ENCODE peak calls at places on chromosomes 7 and 10, in five cellular contexts. One of them, this sample, is unnamed.

GRCh38 chr7:94335586-94335985 is 59.1 kb upstream of the COL1A2 start:
- DNase-seq in adrenal gland: no peak
- DNase-seq in A549: no peak
- DNase-seq in transverse colon: no peak
- DNase-seq in stomach: no peak
- DNase-seq in this sample: no peak

GRCh38 chr10:102121739-102122372 is 1.7 kb upstream of the LDB1 start:
- DNase-seq in stomach: no peak
- DNase-seq in adrenal gland: no peak
- DNase-seq in transverse colon: peak; percentile 45
- DNase-seq in A549: no peak
- DNase-seq in this sample: peak; percentile 76

GRCh38 chr10:123970207-123970926 is 78.8 kb upstream of the CPXM2 start:
- DNase-seq in adrenal gland: no peak
- DNase-seq in transverse colon: no peak
- DNase-seq in stomach: no peak
- DNase-seq in A549: no peak
- DNase-seq in this sample: no peak

GRCh38 chr10:72285972-72286521 is 12.3 kb downstream of the DDIT4 start:
- DNase-seq in stomach: no peak
- DNase-seq in adrenal gland: no peak
- DNase-seq in transverse colon: no peak
- DNase-seq in A549: no peak
- DNase-seq in this sample: no peak

GRCh38 chr10:6400331-6400730 is 179.7 kb downstream of the PRKCQ start:
- DNase-seq in adrenal gland: no peak
- DNase-seq in transverse colon: no peak
- DNase-seq in stomach: no peak
- DNase-seq in A549: no peak
- DNase-seq in this sample: no peak

GRCh38 chr10:110137142-110137545 is 70.3 kb upstream of the MXI1 start:
- DNase-seq in adrenal gland: no peak
- DNase-seq in transverse colon: no peak
- DNase-seq in stomach: no peak
- DNase-seq in A549: peak; percentile 50
- DNase-seq in this sample: no peak

GRCh38 chr10:72254891-72255568 is 18.7 kb upstream of the DDIT4 start:
- DNase-seq in A549: peak; percentile 94
- DNase-seq in transverse colon: peak; percentile 89
- DNase-seq in adrenal gland: peak; percentile 93
- DNase-seq in stomach: peak; percentile 93
- DNase-seq in this sample: peak; percentile 94

GRCh38 chr10:132148261-132149251 is 38.2 kb upstream of the DPYSL4 start:
- DNase-seq in A549: no peak
- DNase-seq in transverse colon: no peak
- DNase-seq in stomach: no peak
- DNase-seq in adrenal gland: no peak
- DNase-seq in this sample: no peak

GRCh38 chr10:120262857-120263547 is 194.0 kb upstream of the PLPP4 start:
- DNase-seq in adrenal gland: no peak
- DNase-seq in stomach: no peak
- DNase-seq in transverse colon: no peak
- DNase-seq in A549: no peak
- DNase-seq in this sample: no peak

GRCh38 chr10:23359692-23360380 is 15.2 kb upstream of the C10orf67 start:
- DNase-seq in stomach: no peak
- DNase-seq in transverse colon: no peak
- DNase-seq in A549: no peak
- DNase-seq in adrenal gland: no peak
- DNase-seq in this sample: no peak

GRCh38 chr7:107711301-107711700 is 32.6 kb upstream of the CBLL1 start:
- DNase-seq in transverse colon: no peak
- DNase-seq in stomach: no peak
- DNase-seq in A549: no peak
- DNase-seq in adrenal gland: no peak
- DNase-seq in this sample: no peak

GRCh38 chr10:4074559-4075407 is 289.8 kb upstream of the KLF6 start:
- DNase-seq in A549: no peak
- DNase-seq in stomach: no peak
- DNase-seq in transverse colon: no peak
- DNase-seq in adrenal gland: no peak
- DNase-seq in this sample: no peak

GRCh38 chr10:4070171-4070570 is 285.2 kb upstream of the KLF6 start:
- DNase-seq in transverse colon: no peak
- DNase-seq in adrenal gland: no peak
- DNase-seq in stomach: no peak
- DNase-seq in A549: no peak
- DNase-seq in this sample: no peak

GRCh38 chr10:4075443-4075842 is 290.4 kb upstream of the KLF6 start:
- DNase-seq in stomach: no peak
- DNase-seq in transverse colon: no peak
- DNase-seq in A549: no peak
- DNase-seq in adrenal gland: no peak
- DNase-seq in this sample: no peak

GRCh38 chr10:4070921-4071320 is 285.9 kb upstream of the KLF6 start:
- DNase-seq in stomach: no peak
- DNase-seq in transverse colon: no peak
- DNase-seq in adrenal gland: no peak
- DNase-seq in A549: no peak
- DNase-seq in this sample: no peak

GRCh38 chr10:4073912-4074311 is 288.9 kb upstream of the KLF6 start:
- DNase-seq in transverse colon: no peak
- DNase-seq in A549: no peak
- DNase-seq in adrenal gland: no peak
- DNase-seq in stomach: no peak
- DNase-seq in this sample: no peak
- TF ChIP-seq POLR2A in transverse colon: no peak
- TF ChIP-seq POLR2A in A549: no peak
- TF ChIP-seq POLR2A in adrenal gland: no peak
- TF ChIP-seq POLR2A in stomach: no peak
- TF ChIP-seq POLR2A in this sample: no peak

GRCh38 chr7:28225581-28225980 is 45.0 kb upstream of the JAZF1 start:
- DNase-seq in adrenal gland: no peak
- DNase-seq in stomach: no peak
- DNase-seq in A549: no peak
- DNase-seq in transverse colon: no peak
- DNase-seq in this sample: no peak
- H3K27ac ChIP-seq in adrenal gland: no peak overlapping the region
- H3K27ac ChIP-seq in stomach: no peak overlapping the region
- H3K27ac ChIP-seq in A549: no peak overlapping the region
- H3K27ac ChIP-seq in transverse colon: no peak overlapping the region
- H3K27ac ChIP-seq in this sample: no peak overlapping the region

GRCh38 chr7:110541962-110542361 is 549.0 kb upstream of the LRRN3 start:
- DNase-seq in stomach: no peak
- DNase-seq in transverse colon: no peak
- DNase-seq in A549: no peak
- DNase-seq in adrenal gland: no peak
- DNase-seq in this sample: no peak
- TF ChIP-seq POLR2A in stomach: no peak
- TF ChIP-seq POLR2A in transverse colon: no peak
- TF ChIP-seq POLR2A in A549: no peak
- TF ChIP-seq POLR2A in adrenal gland: no peak
- TF ChIP-seq POLR2A in this sample: no peak

GRCh38 chr7:142711722-142712616 is 37.3 kb upstream of the PRSS1 start:
- DNase-seq in stomach: no peak
- DNase-seq in adrenal gland: peak; percentile 26
- DNase-seq in A549: peak; percentile 15
- DNase-seq in transverse colon: no peak
- DNase-seq in this sample: no peak
- H3K27ac ChIP-seq in stomach: no peak overlapping the region
- H3K27ac ChIP-seq in adrenal gland: no peak overlapping the region
- H3K27ac ChIP-seq in A549: no peak overlapping the region
- H3K27ac ChIP-seq in transverse colon: no peak overlapping the region
- H3K27ac ChIP-seq in this sample: no peak overlapping the region

DNA sequence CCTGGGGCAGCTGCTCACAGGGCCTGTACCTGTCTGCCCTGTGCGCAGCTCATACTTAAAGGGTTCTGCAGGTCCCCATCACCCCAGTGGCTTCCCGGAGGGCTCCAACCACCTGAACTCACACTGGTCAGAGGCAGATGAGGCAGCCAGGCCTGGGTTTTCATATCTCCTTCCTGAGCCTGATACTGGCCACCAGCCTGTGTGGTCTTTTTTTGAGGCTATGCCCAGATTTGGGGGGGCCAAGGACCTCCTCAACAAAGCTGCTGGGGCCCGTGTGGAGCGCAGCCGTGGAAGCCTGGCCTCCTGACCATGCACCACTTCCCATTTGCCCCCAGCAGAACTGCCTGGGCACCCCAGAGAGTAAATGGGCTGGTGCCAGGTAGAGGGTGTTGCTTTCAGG is 25.7 kb downstream of the PNLIPRP2 start:
- DNase-seq in adrenal gland: no peak
- DNase-seq in A549: no peak
- DNase-seq in transverse colon: no peak
- DNase-seq in stomach: no peak
- DNase-seq in this sample: no peak
- TF ChIP-seq POLR2A in adrenal gland: no peak
- TF ChIP-seq POLR2A in A549: no peak
- TF ChIP-seq POLR2A in transverse colon: no peak
- TF ChIP-seq POLR2A in stomach: no peak
- TF ChIP-seq POLR2A in this sample: no peak

DNA sequence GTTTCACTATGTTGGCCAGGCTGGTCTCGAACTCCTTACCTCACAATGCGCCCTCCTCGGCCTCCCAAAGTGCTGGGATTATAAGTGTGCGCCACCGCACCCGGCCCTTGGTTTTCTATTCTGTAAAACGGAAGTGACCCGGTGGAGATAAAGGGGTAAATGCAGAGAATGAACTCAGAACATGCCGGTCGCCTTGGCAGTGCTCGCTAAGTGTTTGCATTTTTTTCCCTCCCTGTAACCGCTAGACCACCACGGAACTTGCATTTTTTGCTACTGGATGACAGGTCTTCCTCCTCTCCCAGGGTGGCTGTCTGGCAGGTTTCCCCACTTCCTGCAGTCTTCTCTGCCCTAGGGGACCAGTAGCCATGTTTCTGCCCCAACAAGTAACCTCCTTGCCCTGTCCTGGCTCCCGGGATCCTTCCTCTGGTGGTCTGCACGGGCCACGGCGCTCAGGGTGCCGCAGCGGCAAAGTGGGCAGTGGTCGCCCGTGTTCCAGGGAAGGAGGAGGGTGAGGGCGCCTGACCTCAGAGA is 18.8 kb upstream of the GNA12 start:
- DNase-seq in adrenal gland: peak; percentile 36
- DNase-seq in stomach: no peak
- DNase-seq in transverse colon: no peak
- DNase-seq in A549: no peak
- DNase-seq in this sample: no peak
- H3K27ac ChIP-seq in adrenal gland: peak overlapping the region; percentile 94
- H3K27ac ChIP-seq in stomach: peak overlapping the region; percentile 86
- H3K27ac ChIP-seq in transverse colon: peak overlapping the region; percentile 82
- H3K27ac ChIP-seq in A549: peak overlapping the region; percentile 88
- H3K27ac ChIP-seq in this sample: peak overlapping the region; percentile 93

This sample was measured in ovary.